ENCODE peak calls at places on chromosomes 1 and 21, in ten cellular contexts. One of them, this sample, is unnamed.

GRCh38 chr1:40980453-40981121 is 1.1 kb downstream of the CTPS1 start:
- DNase-seq in tibial nerve: no peak
- DNase-seq in HCT116: no peak
- DNase-seq in CD8-positive, alpha-beta T cell: peak
- DNase-seq in GM23338: peak
- DNase-seq in fibroblast of pulmonary artery: no peak
- DNase-seq in AG04450: no peak
- DNase-seq in left ventricle myocardium inferior: peak
- DNase-seq in upper lobe of left lung: peak
- DNase-seq in sigmoid colon: no peak
- DNase-seq in this sample: peak

GRCh38 chr1:174021611-174022079 is 512 bp downstream of the RC3H1 start:
- DNase-seq in tibial nerve: peak
- DNase-seq in HCT116: no peak
- DNase-seq in CD8-positive, alpha-beta T cell: peak
- DNase-seq in GM23338: peak
- DNase-seq in fibroblast of pulmonary artery: peak
- DNase-seq in AG04450: no peak
- DNase-seq in left ventricle myocardium inferior: peak
- DNase-seq in upper lobe of left lung: peak
- DNase-seq in sigmoid colon: peak
- DNase-seq in this sample: peak

GRCh38 chr1:167492509-167492910 is 25.8 kb downstream of the CD247 start:
- DNase-seq in tibial nerve: no peak
- DNase-seq in HCT116: no peak
- DNase-seq in CD8-positive, alpha-beta T cell: no peak
- DNase-seq in GM23338: no peak
- DNase-seq in fibroblast of pulmonary artery: no peak
- DNase-seq in AG04450: no peak
- DNase-seq in left ventricle myocardium inferior: no peak
- DNase-seq in upper lobe of left lung: no peak
- DNase-seq in sigmoid colon: no peak
- DNase-seq in this sample: no peak

GRCh38 chr1:118481091-118481490 is 296.1 kb upstream of the SPAG17 start:
- DNase-seq in tibial nerve: no peak
- DNase-seq in HCT116: no peak
- DNase-seq in CD8-positive, alpha-beta T cell: no peak
- DNase-seq in GM23338: no peak
- DNase-seq in fibroblast of pulmonary artery: no peak
- DNase-seq in AG04450: no peak
- DNase-seq in left ventricle myocardium inferior: no peak
- DNase-seq in upper lobe of left lung: no peak
- DNase-seq in sigmoid colon: no peak
- DNase-seq in this sample: no peak

GRCh38 chr1:196866974-196867373 is 20.9 kb upstream of the CFHR4 start:
- DNase-seq in tibial nerve: no peak
- DNase-seq in HCT116: no peak
- DNase-seq in CD8-positive, alpha-beta T cell: no peak
- DNase-seq in GM23338: no peak
- DNase-seq in fibroblast of pulmonary artery: no peak
- DNase-seq in AG04450: no peak
- DNase-seq in left ventricle myocardium inferior: no peak
- DNase-seq in upper lobe of left lung: no peak
- DNase-seq in sigmoid colon: no peak
- DNase-seq in this sample: no peak

GRCh38 chr1:84758968-84759491 is 68.8 kb upstream of the SSX2IP start:
- DNase-seq in tibial nerve: peak
- DNase-seq in HCT116: no peak
- DNase-seq in CD8-positive, alpha-beta T cell: no peak
- DNase-seq in GM23338: no peak
- DNase-seq in fibroblast of pulmonary artery: no peak
- DNase-seq in AG04450: no peak
- DNase-seq in left ventricle myocardium inferior: no peak
- DNase-seq in upper lobe of left lung: peak
- DNase-seq in sigmoid colon: no peak
- DNase-seq in this sample: peak

GRCh38 chr1:16375521-16376359 is 8.7 kb downstream of the SZRD1 start:
- DNase-seq in tibial nerve: no peak
- DNase-seq in HCT116: no peak
- DNase-seq in CD8-positive, alpha-beta T cell: no peak
- DNase-seq in GM23338: no peak
- DNase-seq in fibroblast of pulmonary artery: peak
- DNase-seq in AG04450: peak
- DNase-seq in left ventricle myocardium inferior: no peak
- DNase-seq in upper lobe of left lung: no peak
- DNase-seq in sigmoid colon: no peak
- DNase-seq in this sample: peak

GRCh38 chr1:44817307-44817706 is 9.0 kb downstream of the BTBD19 start:
- DNase-seq in tibial nerve: no peak
- DNase-seq in HCT116: no peak
- DNase-seq in CD8-positive, alpha-beta T cell: no peak
- DNase-seq in GM23338: no peak
- DNase-seq in fibroblast of pulmonary artery: no peak
- DNase-seq in AG04450: no peak
- DNase-seq in left ventricle myocardium inferior: no peak
- DNase-seq in upper lobe of left lung: no peak
- DNase-seq in sigmoid colon: no peak
- DNase-seq in this sample: no peak

GRCh38 chr1:227891223-227891954 is 56.3 kb downstream of the WNT9A start:
- DNase-seq in tibial nerve: no peak
- DNase-seq in HCT116: no peak
- DNase-seq in CD8-positive, alpha-beta T cell: no peak
- DNase-seq in GM23338: no peak
- DNase-seq in fibroblast of pulmonary artery: no peak
- DNase-seq in AG04450: no peak
- DNase-seq in left ventricle myocardium inferior: no peak
- DNase-seq in upper lobe of left lung: peak
- DNase-seq in sigmoid colon: peak
- DNase-seq in this sample: peak

GRCh38 chr1:239545466-239545865 is 159.1 kb downstream of the CHRM3 start:
- DNase-seq in tibial nerve: no peak
- DNase-seq in HCT116: no peak
- DNase-seq in CD8-positive, alpha-beta T cell: no peak
- DNase-seq in GM23338: no peak
- DNase-seq in fibroblast of pulmonary artery: peak
- DNase-seq in AG04450: no peak
- DNase-seq in left ventricle myocardium inferior: no peak
- DNase-seq in upper lobe of left lung: no peak
- DNase-seq in sigmoid colon: no peak
- DNase-seq in this sample: no peak

GRCh38 chr1:29643838-29644440 is 407.6 kb downstream of the PTPRU start:
- DNase-seq in tibial nerve: no peak
- DNase-seq in HCT116: no peak
- DNase-seq in CD8-positive, alpha-beta T cell: no peak
- DNase-seq in GM23338: no peak
- DNase-seq in fibroblast of pulmonary artery: no peak
- DNase-seq in AG04450: no peak
- DNase-seq in left ventricle myocardium inferior: no peak
- DNase-seq in upper lobe of left lung: no peak
- DNase-seq in sigmoid colon: no peak
- DNase-seq in this sample: no peak

GRCh38 chr21:39429445-39429844 is 16.1 kb downstream of the LCA5L start:
- DNase-seq in tibial nerve: no peak
- DNase-seq in HCT116: no peak
- DNase-seq in CD8-positive, alpha-beta T cell: no peak
- DNase-seq in GM23338: no peak
- DNase-seq in fibroblast of pulmonary artery: no peak
- DNase-seq in AG04450: no peak
- DNase-seq in left ventricle myocardium inferior: no peak
- DNase-seq in upper lobe of left lung: no peak
- DNase-seq in sigmoid colon: no peak
- DNase-seq in this sample: no peak

GRCh38 chr1:31120783-31121180 is 55.3 kb upstream of the PUM1 start:
- DNase-seq in tibial nerve: no peak
- DNase-seq in HCT116: no peak
- DNase-seq in CD8-positive, alpha-beta T cell: no peak
- DNase-seq in GM23338: no peak
- DNase-seq in fibroblast of pulmonary artery: no peak
- DNase-seq in AG04450: no peak
- DNase-seq in left ventricle myocardium inferior: no peak
- DNase-seq in upper lobe of left lung: no peak
- DNase-seq in sigmoid colon: no peak
- DNase-seq in this sample: no peak

GRCh38 chr1:196732526-196732925 is 42.1 kb upstream of the CFHR3 start:
- DNase-seq in tibial nerve: no peak
- DNase-seq in HCT116: no peak
- DNase-seq in CD8-positive, alpha-beta T cell: no peak
- DNase-seq in GM23338: peak
- DNase-seq in fibroblast of pulmonary artery: no peak
- DNase-seq in AG04450: no peak
- DNase-seq in left ventricle myocardium inferior: no peak
- DNase-seq in upper lobe of left lung: no peak
- DNase-seq in sigmoid colon: no peak
- DNase-seq in this sample: no peak

GRCh38 chr1:228282329-228283042 is 74.6 kb downstream of the OBSCN start:
- DNase-seq in tibial nerve: no peak
- DNase-seq in HCT116: no peak
- DNase-seq in CD8-positive, alpha-beta T cell: no peak
- DNase-seq in GM23338: no peak
- DNase-seq in fibroblast of pulmonary artery: no peak
- DNase-seq in AG04450: no peak
- DNase-seq in left ventricle myocardium inferior: no peak
- DNase-seq in upper lobe of left lung: peak
- DNase-seq in sigmoid colon: peak
- DNase-seq in this sample: no peak

GRCh38 chr1:9929431-9930385 is 13.5 kb downstream of the LZIC start:
- DNase-seq in tibial nerve: no peak
- DNase-seq in HCT116: no peak
- DNase-seq in CD8-positive, alpha-beta T cell: no peak
- DNase-seq in GM23338: peak
- DNase-seq in fibroblast of pulmonary artery: peak
- DNase-seq in AG04450: no peak
- DNase-seq in left ventricle myocardium inferior: no peak
- DNase-seq in upper lobe of left lung: no peak
- DNase-seq in sigmoid colon: no peak
- DNase-seq in this sample: no peak

DNA sequence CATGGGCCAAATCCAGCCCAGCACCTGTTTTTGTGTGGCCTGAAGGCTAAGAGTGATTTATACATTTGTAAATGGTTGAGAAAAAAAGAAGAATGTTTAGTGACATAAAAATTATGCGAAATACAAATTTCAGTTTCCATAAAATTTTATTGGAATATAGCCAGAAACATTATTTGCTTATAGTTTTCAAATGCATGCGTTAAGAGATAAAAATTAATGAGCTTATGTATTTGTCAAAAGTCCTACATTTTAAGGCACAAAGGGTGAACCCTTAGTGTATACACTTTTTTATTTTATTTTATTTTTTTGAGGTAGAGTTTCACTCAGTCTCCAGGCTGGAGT is 2.1 kb downstream of the MORC3 start:
- DNase-seq in tibial nerve: no peak
- DNase-seq in HCT116: no peak
- DNase-seq in CD8-positive, alpha-beta T cell: no peak
- DNase-seq in GM23338: no peak
- DNase-seq in fibroblast of pulmonary artery: no peak
- DNase-seq in AG04450: no peak
- DNase-seq in left ventricle myocardium inferior: no peak
- DNase-seq in upper lobe of left lung: no peak
- DNase-seq in sigmoid colon: no peak
- DNase-seq in this sample: no peak
- H3K4me3 ChIP-seq in tibial nerve: peak
- H3K4me3 ChIP-seq in HCT116: no peak
- H3K4me3 ChIP-seq in CD8-positive, alpha-beta T cell: peak
- H3K4me3 ChIP-seq in GM23338: peak
- H3K4me3 ChIP-seq in fibroblast of pulmonary artery: peak
- H3K4me3 ChIP-seq in AG04450: peak
- H3K4me3 ChIP-seq in left ventricle myocardium inferior: peak
- H3K4me3 ChIP-seq in upper lobe of left lung: no peak
- H3K4me3 ChIP-seq in sigmoid colon: peak
- H3K4me3 ChIP-seq in this sample: peak

DNA sequence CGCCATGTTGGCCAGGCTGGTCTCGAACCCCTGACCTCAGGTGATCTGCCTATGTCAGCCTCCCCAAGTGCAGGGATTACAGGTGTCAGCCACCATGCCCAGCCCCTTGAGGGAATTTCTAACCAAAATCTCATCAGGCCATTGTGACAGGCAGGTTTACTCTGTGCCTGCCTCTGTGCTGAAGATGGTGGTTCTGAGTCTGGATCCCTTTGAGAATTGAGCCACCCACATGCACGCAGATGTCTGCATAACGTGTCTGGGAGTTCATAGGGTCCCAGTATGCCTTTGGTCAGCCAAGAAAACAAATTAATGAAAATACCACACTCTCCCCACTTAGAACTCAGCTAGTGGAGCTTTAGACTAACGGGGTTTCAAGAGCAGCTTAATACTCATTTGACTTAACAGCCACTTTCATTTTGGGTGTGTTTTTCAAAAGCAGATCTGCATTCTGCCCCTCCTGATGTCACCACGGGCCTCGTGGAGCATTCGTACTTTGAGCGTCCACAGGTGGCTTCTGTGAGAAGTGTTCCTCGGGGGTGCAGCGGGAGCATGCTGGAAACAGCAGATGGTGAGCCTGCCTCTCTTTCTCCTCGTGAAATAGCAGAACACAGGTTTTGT is 45.3 kb downstream of the DIP2A start:
- DNase-seq in tibial nerve: no peak
- DNase-seq in HCT116: no peak
- DNase-seq in CD8-positive, alpha-beta T cell: no peak
- DNase-seq in GM23338: no peak
- DNase-seq in fibroblast of pulmonary artery: no peak
- DNase-seq in AG04450: no peak
- DNase-seq in left ventricle myocardium inferior: no peak
- DNase-seq in upper lobe of left lung: no peak
- DNase-seq in sigmoid colon: no peak
- DNase-seq in this sample: no peak
- TF ChIP-seq CTCF in tibial nerve: no peak
- TF ChIP-seq CTCF in HCT116: no peak
- TF ChIP-seq CTCF in CD8-positive, alpha-beta T cell: no peak
- TF ChIP-seq CTCF in GM23338: no peak
- TF ChIP-seq CTCF in fibroblast of pulmonary artery: no peak
- TF ChIP-seq CTCF in AG04450: no peak
- TF ChIP-seq CTCF in left ventricle myocardium inferior: no peak
- TF ChIP-seq CTCF in upper lobe of left lung: no peak
- TF ChIP-seq CTCF in sigmoid colon: no peak
- TF ChIP-seq CTCF in this sample: no peak

DNA sequence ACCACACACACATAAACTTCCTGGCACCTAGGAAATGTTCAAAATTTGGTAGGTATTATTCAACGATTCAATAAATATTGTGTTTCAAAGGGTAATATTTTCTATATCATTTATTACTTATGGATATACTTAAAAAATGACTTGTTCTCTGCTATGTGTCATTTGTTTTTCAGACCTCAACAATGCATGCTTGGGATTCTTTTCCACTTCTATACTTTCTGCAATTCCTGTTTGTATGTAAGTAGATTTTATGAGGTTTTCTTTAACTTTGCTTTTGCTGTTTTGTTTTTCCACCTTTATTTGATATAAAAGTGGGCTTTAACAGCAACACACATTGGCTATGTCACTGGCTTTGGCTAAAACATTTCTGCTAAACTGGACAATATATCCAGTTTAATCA is 3.5 kb downstream of the CEP170 start:
- DNase-seq in tibial nerve: no peak
- DNase-seq in HCT116: no peak
- DNase-seq in CD8-positive, alpha-beta T cell: no peak
- DNase-seq in GM23338: no peak
- DNase-seq in fibroblast of pulmonary artery: peak
- DNase-seq in AG04450: no peak
- DNase-seq in left ventricle myocardium inferior: no peak
- DNase-seq in upper lobe of left lung: no peak
- DNase-seq in sigmoid colon: no peak
- DNase-seq in this sample: no peak
- H3K4me3 ChIP-seq in tibial nerve: no peak
- H3K4me3 ChIP-seq in HCT116: no peak
- H3K4me3 ChIP-seq in CD8-positive, alpha-beta T cell: no peak
- H3K4me3 ChIP-seq in GM23338: no peak
- H3K4me3 ChIP-seq in fibroblast of pulmonary artery: peak
- H3K4me3 ChIP-seq in AG04450: peak
- H3K4me3 ChIP-seq in left ventricle myocardium inferior: peak
- H3K4me3 ChIP-seq in upper lobe of left lung: no peak
- H3K4me3 ChIP-seq in sigmoid colon: no peak
- H3K4me3 ChIP-seq in this sample: no peak

GRCh38 chr1:60596791-60597748 is 485.3 kb upstream of the NFIA start:
- DNase-seq in tibial nerve: no peak
- DNase-seq in HCT116: no peak
- DNase-seq in CD8-positive, alpha-beta T cell: no peak
- DNase-seq in GM23338: no peak
- DNase-seq in fibroblast of pulmonary artery: peak
- DNase-seq in AG04450: no peak
- DNase-seq in left ventricle myocardium inferior: no peak
- DNase-seq in upper lobe of left lung: no peak
- DNase-seq in sigmoid colon: no peak
- DNase-seq in this sample: no peak
- TF ChIP-seq CTCF in tibial nerve: no peak
- TF ChIP-seq CTCF in HCT116: no peak
- TF ChIP-seq CTCF in CD8-positive, alpha-beta T cell: no peak
- TF ChIP-seq CTCF in GM23338: no peak
- TF ChIP-seq CTCF in fibroblast of pulmonary artery: peak
- TF ChIP-seq CTCF in AG04450: no peak
- TF ChIP-seq CTCF in left ventricle myocardium inferior: no peak
- TF ChIP-seq CTCF in upper lobe of left lung: no peak
- TF ChIP-seq CTCF in sigmoid colon: no peak
- TF ChIP-seq CTCF in this sample: no peak

This sample was measured in adrenal gland.